ENCODE peak calls at places on chromosomes 5 and 9, in nine cellular contexts. I, C, G, A, R, J, U, V and P are unnamed samples.
A peak's percentile ranks its signal among the peaks of the same experiment; 100 is the strongest.

GRCh38 chr9:494764-495163 is 280.1 kb downstream of the DOCK8 start:
- DNase-seq in J (no peak), R (no peak), U (no peak), G (no peak), C (no peak), V (no peak), I (no peak), A (no peak), P (no peak)

GRCh38 chr5:177111720-177112394 is 21.7 kb upstream of the NSD1 start:
- DNase-seq in R (peak; percentile 60), V (peak; percentile 58), A (peak; percentile 76), U (peak; percentile 59), G (peak; percentile 79), I (peak; percentile 44), C (peak; percentile 56), J (peak; percentile 30), P (peak; percentile 65)

GRCh38 chr5:132064738-132065331 is 4.4 kb downstream of the IL3 start:
- DNase-seq in G (peak; percentile 89), R (peak; percentile 75), U (peak; percentile 68), V (peak; percentile 78), I (peak; percentile 3), J (peak; percentile 71), A (peak; percentile 90), C (peak; percentile 71), P (peak; percentile 63)

GRCh38 chr5:38540348-38540747 is 16.1 kb downstream of the LIFR start:
- DNase-seq in I (peak; percentile 100), V (no peak), U (no peak), R (no peak), C (no peak), G (no peak), J (no peak), A (no peak), P (no peak)

GRCh38 chr5:50447940-50448339 is 6.9 kb upstream of the EMB start:
- DNase-seq in U (no peak), C (no peak), G (no peak), R (no peak), A (no peak), J (no peak), V (no peak), I (no peak), P (no peak)

GRCh38 chr5:143102414-143102813 is 301.1 kb downstream of the NR3C1 start:
- DNase-seq in J (no peak), G (no peak), V (no peak), A (no peak), I (no peak), C (no peak), R (no peak), U (no peak), P (no peak)

GRCh38 chr5:150211156-150212030 is 21.5 kb downstream of the SLC6A7 start:
- DNase-seq in V (no peak), U (no peak), C (no peak), I (no peak), G (no peak), J (no peak), A (no peak), R (no peak), P (no peak)

GRCh38 chr5:1331861-1332405 is 13.0 kb downstream of the CLPTM1L start:
- DNase-seq in R (no peak), V (no peak), I (no peak), G (no peak), U (no peak), C (no peak), J (no peak), A (no peak), P (no peak)